ENCODE peak calls at places on chromosomes 1 and 21, in seven cellular contexts. D, I, J, L, O, Z and T are unnamed samples.
A peak's percentile ranks its signal among the peaks of the same experiment; 100 is the strongest.

GRCh38 chr1:55974714-55975441 is 604.5 kb downstream of the PLPP3 start:
- DNase-seq in D (no peak), I (no peak), J (no peak), L (no peak), O (no peak), Z (no peak), T (no peak)

GRCh38 chr1:233509596-233509995 is 104.3 kb upstream of the KCNK1 start:
- DNase-seq in D (no peak), I (no peak), J (no peak), L (no peak), O (no peak), Z (no peak), T (no peak)

GRCh38 chr1:202692959-202693555 is 17.2 kb downstream of the SYT2 start:
- DNase-seq in D (peak; percentile 72), I (peak; percentile 54), J (peak; percentile 91), L (peak; percentile 15), O (peak; percentile 74), Z (peak; percentile 65), T (peak; percentile 76)

GRCh38 chr1:228487336-228488106 is at the start of gene RNF187:
- DNase-seq in D (peak; percentile 96), I (peak; percentile 88), J (no peak), L (peak; percentile 57), O (peak; percentile 98), Z (peak; percentile 94), T (no peak)

GRCh38 chr21:37073417-37074194 is 552 bp downstream of the TTC3 start:
- DNase-seq in D (no peak), I (peak; percentile 27), J (no peak), L (no peak), O (peak; percentile 94), Z (peak; percentile 67), T (no peak)

GRCh38 chr1:233737341-233737740 is 123.4 kb downstream of the KCNK1 start:
- DNase-seq in D (no peak), I (no peak), J (no peak), L (no peak), O (no peak), Z (no peak), T (no peak)

GRCh38 chr1:154998818-154999650 is 3.6 kb upstream of the ZBTB7B start:
- DNase-seq in D (peak; percentile 80), I (peak; percentile 76), J (peak; percentile 94), L (peak; percentile 44), O (peak; percentile 90), Z (peak; percentile 79), T (peak; percentile 89)

GRCh38 chr21:9758888-9759287 is 762.5 kb upstream of the TPTE start:
- DNase-seq in D (no peak), I (no peak), J (no peak), L (no peak), O (no peak), Z (no peak), T (no peak)

GRCh38 chr1:81549588-81550127 is 251.1 kb upstream of the ADGRL2 start:
- DNase-seq in D (no peak), I (no peak), J (peak; percentile 79), L (peak; percentile 34), O (no peak), Z (no peak), T (no peak)

GRCh38 chr21:38556390-38556789 is 58.1 kb upstream of the ERG start:
- DNase-seq in D (no peak), I (no peak), J (no peak), L (no peak), O (no peak), Z (no peak), T (no peak)

GRCh38 chr21:36487641-36488307 is 7.9 kb upstream of the CLDN14 start:
- DNase-seq in D (no peak), I (no peak), J (no peak), L (peak; percentile 55), O (no peak), Z (peak; percentile 46), T (no peak)

GRCh38 chr1:15231714-15232201 is 15.3 kb upstream of the FHAD1 start:
- DNase-seq in D (no peak), I (no peak), J (no peak), L (no peak), O (no peak), Z (no peak), T (no peak)

GRCh38 chr1:53619811-53620619 is 118.9 kb downstream of the GLIS1 start:
- DNase-seq in D (no peak), I (no peak), J (no peak), L (no peak), O (peak; percentile 61), Z (no peak), T (peak; percentile 24)

GRCh38 chr1:40064797-40065492 is 24.4 kb downstream of the CAP1 start:
- DNase-seq in D (no peak), I (peak; percentile 42), J (no peak), L (no peak), O (no peak), Z (no peak), T (no peak)

GRCh38 chr1:101738475-101738874 is 258.3 kb downstream of the OLFM3 start:
- DNase-seq in D (no peak), I (no peak), J (no peak), L (no peak), O (no peak), Z (no peak), T (no peak)

GRCh38 chr1:52139817-52140540 is 1.9 kb upstream of the ZFYVE9 start:
- DNase-seq in D (no peak), I (peak; percentile 40), J (no peak), L (no peak), O (no peak), Z (no peak), T (no peak)

GRCh38 chr1:115099693-115100050 is 10.4 kb upstream of the TSPAN2 start:
- DNase-seq in D (no peak), I (no peak), J (no peak), L (no peak), O (no peak), Z (no peak), T (no peak)

GRCh38 chr21:29145837-29146453 is 15.5 kb downstream of the MAP3K7CL start:
- DNase-seq in D (no peak), I (no peak), J (no peak), L (no peak), O (no peak), Z (no peak), T (no peak)

GRCh38 chr1:81032973-81033425 is 767.7 kb upstream of the ADGRL2 start:
- DNase-seq in D (no peak), I (no peak), J (no peak), L (peak; percentile 39), O (no peak), Z (no peak), T (no peak)

GRCh38 chr1:2917284-2917683 is 104.0 kb upstream of the ACTRT2 start:
- DNase-seq in D (no peak), I (no peak), J (no peak), L (no peak), O (no peak), Z (no peak), T (no peak)

GRCh38 chr1:42740756-42741580 is 932 bp upstream of the CLDN19 start:
- DNase-seq in D (no peak), I (no peak), J (peak; percentile 73), L (no peak), O (no peak), Z (no peak), T (peak; percentile 84)